ENCODE peak calls at places on chromosome 5, in nine cellular contexts. One of them, this sample, is unnamed.

GRCh38 chr5:149341846-149342245 is 3.5 kb upstream of the GRPEL2 start:
- DNase-seq in hepatic stellate cell: no peak
- DNase-seq in ELF-1: no peak
- DNase-seq in fibroblast of the conjunctiva: no peak
- DNase-seq in Daoy: no peak
- DNase-seq in EL: no peak
- DNase-seq in iris pigment epithelial cell: no peak
- DNase-seq in islet precursor cell: no peak
- DNase-seq in NCI-H1092 treated with DMSO at 0.1 percent for 48 hours: no peak
- DNase-seq in this sample: no peak

GRCh38 chr5:98301567-98301966 is 471.9 kb upstream of the RGMB start:
- DNase-seq in hepatic stellate cell: no peak
- DNase-seq in ELF-1: no peak
- DNase-seq in fibroblast of the conjunctiva: no peak
- DNase-seq in Daoy: no peak
- DNase-seq in EL: no peak
- DNase-seq in iris pigment epithelial cell: no peak
- DNase-seq in islet precursor cell: peak
- DNase-seq in NCI-H1092 treated with DMSO at 0.1 percent for 48 hours: no peak
- DNase-seq in this sample: no peak

GRCh38 chr5:171845857-171846785 is 60.5 kb downstream of the SMIM23 start:
- DNase-seq in hepatic stellate cell: peak
- DNase-seq in ELF-1: no peak
- DNase-seq in fibroblast of the conjunctiva: peak
- DNase-seq in Daoy: no peak
- DNase-seq in EL: peak
- DNase-seq in iris pigment epithelial cell: peak
- DNase-seq in islet precursor cell: peak
- DNase-seq in NCI-H1092 treated with DMSO at 0.1 percent for 48 hours: no peak
- DNase-seq in this sample: no peak

GRCh38 chr5:164335837-164336236 is 830.4 kb downstream of the MAT2B start:
- DNase-seq in hepatic stellate cell: no peak
- DNase-seq in ELF-1: no peak
- DNase-seq in fibroblast of the conjunctiva: peak
- DNase-seq in Daoy: no peak
- DNase-seq in EL: peak
- DNase-seq in iris pigment epithelial cell: peak
- DNase-seq in islet precursor cell: no peak
- DNase-seq in NCI-H1092 treated with DMSO at 0.1 percent for 48 hours: no peak
- DNase-seq in this sample: no peak

GRCh38 chr5:142826741-142827492 is 56.7 kb downstream of the ARHGAP26 start:
- DNase-seq in hepatic stellate cell: no peak
- DNase-seq in ELF-1: no peak
- DNase-seq in fibroblast of the conjunctiva: no peak
- DNase-seq in Daoy: peak
- DNase-seq in EL: peak
- DNase-seq in iris pigment epithelial cell: peak
- DNase-seq in islet precursor cell: no peak
- DNase-seq in NCI-H1092 treated with DMSO at 0.1 percent for 48 hours: no peak
- DNase-seq in this sample: no peak

GRCh38 chr5:18329346-18329745 is 695.1 kb downstream of the TAF11L14 start:
- DNase-seq in hepatic stellate cell: no peak
- DNase-seq in ELF-1: no peak
- DNase-seq in fibroblast of the conjunctiva: no peak
- DNase-seq in Daoy: no peak
- DNase-seq in EL: no peak
- DNase-seq in iris pigment epithelial cell: peak
- DNase-seq in islet precursor cell: no peak
- DNase-seq in NCI-H1092 treated with DMSO at 0.1 percent for 48 hours: no peak
- DNase-seq in this sample: no peak

GRCh38 chr5:32679218-32679617 is 31.9 kb upstream of the NPR3 start:
- DNase-seq in hepatic stellate cell: no peak
- DNase-seq in ELF-1: no peak
- DNase-seq in fibroblast of the conjunctiva: no peak
- DNase-seq in Daoy: no peak
- DNase-seq in EL: peak
- DNase-seq in iris pigment epithelial cell: peak
- DNase-seq in islet precursor cell: no peak
- DNase-seq in NCI-H1092 treated with DMSO at 0.1 percent for 48 hours: no peak
- DNase-seq in this sample: no peak

GRCh38 chr5:128905225-128906110 is 59.8 kb upstream of the SLC27A6 start:
- DNase-seq in hepatic stellate cell: peak
- DNase-seq in ELF-1: no peak
- DNase-seq in fibroblast of the conjunctiva: peak
- DNase-seq in Daoy: peak
- DNase-seq in EL: peak
- DNase-seq in iris pigment epithelial cell: peak
- DNase-seq in islet precursor cell: no peak
- DNase-seq in NCI-H1092 treated with DMSO at 0.1 percent for 48 hours: peak
- DNase-seq in this sample: peak

GRCh38 chr5:159817262-159818029 is 98.8 kb upstream of the ADRA1B start:
- DNase-seq in hepatic stellate cell: no peak
- DNase-seq in ELF-1: no peak
- DNase-seq in fibroblast of the conjunctiva: no peak
- DNase-seq in Daoy: no peak
- DNase-seq in EL: no peak
- DNase-seq in iris pigment epithelial cell: peak
- DNase-seq in islet precursor cell: peak
- DNase-seq in NCI-H1092 treated with DMSO at 0.1 percent for 48 hours: no peak
- DNase-seq in this sample: no peak

GRCh38 chr5:144219869-144220268 is 49.2 kb downstream of the KCTD16 start:
- DNase-seq in hepatic stellate cell: no peak
- DNase-seq in ELF-1: no peak
- DNase-seq in fibroblast of the conjunctiva: no peak
- DNase-seq in Daoy: no peak
- DNase-seq in EL: no peak
- DNase-seq in iris pigment epithelial cell: no peak
- DNase-seq in islet precursor cell: no peak
- DNase-seq in NCI-H1092 treated with DMSO at 0.1 percent for 48 hours: no peak
- DNase-seq in this sample: no peak

GRCh38 chr5:141960018-141960417 is 2.0 kb upstream of the PCDH12 start:
- DNase-seq in hepatic stellate cell: no peak
- DNase-seq in ELF-1: peak
- DNase-seq in fibroblast of the conjunctiva: no peak
- DNase-seq in Daoy: no peak
- DNase-seq in EL: no peak
- DNase-seq in iris pigment epithelial cell: no peak
- DNase-seq in islet precursor cell: no peak
- DNase-seq in NCI-H1092 treated with DMSO at 0.1 percent for 48 hours: no peak
- DNase-seq in this sample: no peak

GRCh38 chr5:148619484-148619883 is 34.8 kb downstream of the HTR4 start:
- DNase-seq in hepatic stellate cell: no peak
- DNase-seq in ELF-1: no peak
- DNase-seq in fibroblast of the conjunctiva: no peak
- DNase-seq in Daoy: no peak
- DNase-seq in EL: no peak
- DNase-seq in iris pigment epithelial cell: no peak
- DNase-seq in islet precursor cell: no peak
- DNase-seq in NCI-H1092 treated with DMSO at 0.1 percent for 48 hours: no peak
- DNase-seq in this sample: no peak

GRCh38 chr5:133873454-133873853 is 95.0 kb downstream of the C5orf15 start:
- DNase-seq in hepatic stellate cell: no peak
- DNase-seq in ELF-1: no peak
- DNase-seq in fibroblast of the conjunctiva: no peak
- DNase-seq in Daoy: no peak
- DNase-seq in EL: no peak
- DNase-seq in iris pigment epithelial cell: peak
- DNase-seq in islet precursor cell: no peak
- DNase-seq in NCI-H1092 treated with DMSO at 0.1 percent for 48 hours: no peak
- DNase-seq in this sample: no peak

GRCh38 chr5:112310746-112311145 is 108.3 kb downstream of the EPB41L4A start:
- DNase-seq in hepatic stellate cell: no peak
- DNase-seq in ELF-1: no peak
- DNase-seq in fibroblast of the conjunctiva: no peak
- DNase-seq in Daoy: no peak
- DNase-seq in EL: no peak
- DNase-seq in iris pigment epithelial cell: no peak
- DNase-seq in islet precursor cell: no peak
- DNase-seq in NCI-H1092 treated with DMSO at 0.1 percent for 48 hours: no peak
- DNase-seq in this sample: no peak

GRCh38 chr5:126597156-126597555 is 2.1 kb upstream of the ALDH7A1 start:
- DNase-seq in hepatic stellate cell: no peak
- DNase-seq in ELF-1: no peak
- DNase-seq in fibroblast of the conjunctiva: peak
- DNase-seq in Daoy: no peak
- DNase-seq in EL: peak
- DNase-seq in iris pigment epithelial cell: peak
- DNase-seq in islet precursor cell: no peak
- DNase-seq in NCI-H1092 treated with DMSO at 0.1 percent for 48 hours: no peak
- DNase-seq in this sample: no peak

GRCh38 chr5:37771731-37772130 is 68.1 kb downstream of the GDNF start:
- DNase-seq in hepatic stellate cell: peak
- DNase-seq in ELF-1: peak
- DNase-seq in fibroblast of the conjunctiva: peak
- DNase-seq in Daoy: peak
- DNase-seq in EL: peak
- DNase-seq in iris pigment epithelial cell: peak
- DNase-seq in islet precursor cell: peak
- DNase-seq in NCI-H1092 treated with DMSO at 0.1 percent for 48 hours: no peak
- DNase-seq in this sample: no peak

GRCh38 chr5:92328584-92329259 is 945.6 kb upstream of the ARRDC3 start:
- DNase-seq in hepatic stellate cell: no peak
- DNase-seq in ELF-1: no peak
- DNase-seq in fibroblast of the conjunctiva: no peak
- DNase-seq in Daoy: no peak
- DNase-seq in EL: no peak
- DNase-seq in iris pigment epithelial cell: no peak
- DNase-seq in islet precursor cell: no peak
- DNase-seq in NCI-H1092 treated with DMSO at 0.1 percent for 48 hours: no peak
- DNase-seq in this sample: no peak

GRCh38 chr5:73307645-73308346 is 134.8 kb downstream of the TMEM174 start:
- DNase-seq in hepatic stellate cell: no peak
- DNase-seq in ELF-1: no peak
- DNase-seq in fibroblast of the conjunctiva: no peak
- DNase-seq in Daoy: no peak
- DNase-seq in EL: no peak
- DNase-seq in iris pigment epithelial cell: no peak
- DNase-seq in islet precursor cell: peak
- DNase-seq in NCI-H1092 treated with DMSO at 0.1 percent for 48 hours: peak
- DNase-seq in this sample: no peak

GRCh38 chr5:142087920-142088679 is 20.5 kb upstream of the NDFIP1 start:
- DNase-seq in hepatic stellate cell: no peak
- DNase-seq in ELF-1: no peak
- DNase-seq in fibroblast of the conjunctiva: no peak
- DNase-seq in Daoy: no peak
- DNase-seq in EL: no peak
- DNase-seq in iris pigment epithelial cell: no peak
- DNase-seq in islet precursor cell: no peak
- DNase-seq in NCI-H1092 treated with DMSO at 0.1 percent for 48 hours: no peak
- DNase-seq in this sample: no peak